ENCODE peak calls at places on chromosomes 2 and 18, in four cellular contexts. One of them, this sample, is unnamed.
A peak's percentile ranks its signal among the peaks of the same experiment; 100 is the strongest.

GRCh38 chr2:108621087-108621559 is 86.9 kb downstream of the LIMS1 start:
- DNase-seq in sigmoid colon: no peak
- DNase-seq in H1: peak; percentile 58
- DNase-seq in HepG2: no peak
- DNase-seq in this sample: no peak

GRCh38 chr2:1088941-1089340 is 138.3 kb downstream of the SNTG2 start:
- DNase-seq in H1: no peak
- DNase-seq in HepG2: no peak
- DNase-seq in sigmoid colon: no peak
- DNase-seq in this sample: no peak

GRCh38 chr2:224870341-224870740 is 154.2 kb upstream of the CCDC195 start:
- DNase-seq in H1: no peak
- DNase-seq in HepG2: no peak
- DNase-seq in sigmoid colon: no peak
- DNase-seq in this sample: no peak

GRCh38 chr2:134384131-134384530 is 130.3 kb downstream of the MGAT5 start:
- DNase-seq in sigmoid colon: no peak
- DNase-seq in H1: no peak
- DNase-seq in HepG2: no peak
- DNase-seq in this sample: no peak

GRCh38 chr2:127049927-127050802 is 56.8 kb downstream of the BIN1 start:
- DNase-seq in HepG2: peak; percentile 24
- DNase-seq in H1: peak; percentile 95
- DNase-seq in sigmoid colon: peak; percentile 78
- DNase-seq in this sample: peak; percentile 62

GRCh38 chr2:1482253-1482675 is 69.0 kb downstream of the TPO start:
- DNase-seq in sigmoid colon: no peak
- DNase-seq in H1: no peak
- DNase-seq in HepG2: no peak
- DNase-seq in this sample: no peak

GRCh38 chr2:204355688-204356087 is 189.6 kb upstream of the PARD3B start:
- DNase-seq in H1: no peak
- DNase-seq in HepG2: no peak
- DNase-seq in sigmoid colon: no peak
- DNase-seq in this sample: no peak

GRCh38 chr18:79476031-79476917 is 80.5 kb downstream of the NFATC1 start:
- DNase-seq in sigmoid colon: peak; percentile 50
- DNase-seq in H1: no peak
- DNase-seq in HepG2: no peak
- DNase-seq in this sample: peak; percentile 78

GRCh38 chr2:905091-905832 is 45.4 kb upstream of the SNTG2 start:
- DNase-seq in HepG2: no peak
- DNase-seq in H1: peak; percentile 49
- DNase-seq in sigmoid colon: no peak
- DNase-seq in this sample: peak; percentile 37

GRCh38 chr18:32201936-32202335 is 12.1 kb downstream of the MEP1B start:
- DNase-seq in HepG2: no peak
- DNase-seq in H1: no peak
- DNase-seq in sigmoid colon: no peak
- DNase-seq in this sample: no peak

GRCh38 chr18:53790817-53791216 is 433.7 kb downstream of the MBD2 start:
- DNase-seq in H1: no peak
- DNase-seq in sigmoid colon: no peak
- DNase-seq in HepG2: no peak
- DNase-seq in this sample: no peak

GRCh38 chr2:120499784-120500495 is 154.0 kb downstream of the INHBB start:
- DNase-seq in HepG2: peak; percentile 66
- DNase-seq in sigmoid colon: no peak
- DNase-seq in H1: no peak
- DNase-seq in this sample: no peak

GRCh38 chr2:209368406-209368805 is 55.4 kb upstream of the MAP2 start:
- DNase-seq in sigmoid colon: no peak
- DNase-seq in HepG2: no peak
- DNase-seq in H1: no peak
- DNase-seq in this sample: no peak

GRCh38 chr2:16326736-16327300 is 338.8 kb downstream of the CYRIA start:
- DNase-seq in HepG2: no peak
- DNase-seq in sigmoid colon: no peak
- DNase-seq in H1: peak; percentile 8
- DNase-seq in this sample: no peak

GRCh38 chr2:145741161-145741560 is 1221.2 kb upstream of the ZEB2 start:
- DNase-seq in HepG2: no peak
- DNase-seq in H1: no peak
- DNase-seq in sigmoid colon: no peak
- DNase-seq in this sample: no peak

GRCh38 chr18:27108842-27109241 is 76.3 kb downstream of the CHST9 start:
- DNase-seq in sigmoid colon: no peak
- DNase-seq in HepG2: no peak
- DNase-seq in H1: no peak
- DNase-seq in this sample: no peak

GRCh38 chr2:60553992-60554648 is 666 bp upstream of the BCL11A start:
- DNase-seq in HepG2: no peak
- DNase-seq in sigmoid colon: no peak
- DNase-seq in H1: peak; percentile 80
- DNase-seq in this sample: peak; percentile 94

GRCh38 chr2:232269867-232270266 is 108.7 kb upstream of the ALPP start:
- DNase-seq in HepG2: no peak
- DNase-seq in H1: no peak
- DNase-seq in sigmoid colon: peak; percentile 20
- DNase-seq in this sample: no peak

GRCh38 chr2:94872676-94873361 is 1.6 kb downstream of the TEKT4 start:
- DNase-seq in HepG2: no peak
- DNase-seq in H1: no peak
- DNase-seq in sigmoid colon: no peak
- DNase-seq in this sample: peak; percentile 36

GRCh38 chr2:226873051-226873620 is 37.3 kb downstream of the RHBDD1 start:
- DNase-seq in HepG2: no peak
- DNase-seq in sigmoid colon: no peak
- DNase-seq in H1: no peak
- DNase-seq in this sample: no peak

GRCh38 chr18:14947482-14948162 is 199.7 kb downstream of the ANKRD30B start:
- DNase-seq in H1: no peak
- DNase-seq in sigmoid colon: no peak
- DNase-seq in HepG2: no peak
- DNase-seq in this sample: no peak

GRCh38 chr2:47345584-47345913 is 57.4 kb upstream of the MSH2 start:
- DNase-seq in HepG2: peak; percentile 48
- DNase-seq in sigmoid colon: no peak
- DNase-seq in H1: no peak
- DNase-seq in this sample: no peak

GRCh38 chr2:25497229-25497861 is 155.6 kb upstream of the DNMT3A start:
- DNase-seq in sigmoid colon: no peak
- DNase-seq in H1: no peak
- DNase-seq in HepG2: no peak
- DNase-seq in this sample: no peak

GRCh38 chr2:152827944-152828343 is 109.5 kb downstream of the ARL6IP6 start:
- DNase-seq in H1: no peak
- DNase-seq in HepG2: no peak
- DNase-seq in sigmoid colon: no peak
- DNase-seq in this sample: no peak

GRCh38 chr18:77622009-77622692 is 372.5 kb downstream of the GALR1 start:
- DNase-seq in H1: no peak
- DNase-seq in sigmoid colon: no peak
- DNase-seq in HepG2: no peak
- DNase-seq in this sample: no peak

GRCh38 chr18:13221821-13222220 is 3.3 kb downstream of the LDLRAD4 start:
- DNase-seq in H1: no peak
- DNase-seq in HepG2: no peak
- DNase-seq in sigmoid colon: peak; percentile 78
- DNase-seq in this sample: peak; percentile 40

GRCh38 chr2:37625781-37626548 is 45.5 kb downstream of the CDC42EP3 start:
- DNase-seq in sigmoid colon: peak; percentile 92
- DNase-seq in HepG2: no peak
- DNase-seq in H1: no peak
- DNase-seq in this sample: peak; percentile 41

GRCh38 chr18:45958027-45958426 is 9.1 kb downstream of the EPG5 start:
- DNase-seq in H1: no peak
- DNase-seq in HepG2: no peak
- DNase-seq in sigmoid colon: no peak
- DNase-seq in this sample: no peak

GRCh38 chr2:152847067-152847466 is 128.6 kb downstream of the ARL6IP6 start:
- DNase-seq in H1: no peak
- DNase-seq in HepG2: no peak
- DNase-seq in sigmoid colon: no peak
- DNase-seq in this sample: no peak

GRCh38 chr2:11550901-11551568 is 17.2 kb downstream of the GREB1 start:
- DNase-seq in HepG2: no peak
- DNase-seq in sigmoid colon: no peak
- DNase-seq in H1: peak; percentile 28
- DNase-seq in this sample: no peak

GRCh38 chr2:85755122-85756027 is 1.6 kb downstream of the ATOH8 start:
- DNase-seq in sigmoid colon: no peak
- DNase-seq in H1: no peak
- DNase-seq in HepG2: no peak
- DNase-seq in this sample: peak; percentile 40

GRCh38 chr2:204321910-204322765 is 223.1 kb upstream of the PARD3B start:
- DNase-seq in sigmoid colon: no peak
- DNase-seq in H1: no peak
- DNase-seq in HepG2: no peak
- DNase-seq in this sample: no peak

GRCh38 chr2:174051039-174051438 is 85.9 kb upstream of the SP3 start:
- DNase-seq in HepG2: no peak
- DNase-seq in H1: no peak
- DNase-seq in sigmoid colon: no peak
- DNase-seq in this sample: no peak

GRCh38 chr2:189799531-189799930 is 15.3 kb downstream of the PMS1 start:
- DNase-seq in HepG2: no peak
- DNase-seq in H1: no peak
- DNase-seq in sigmoid colon: no peak
- DNase-seq in this sample: no peak

GRCh38 chr2:113124181-113124961 is 3.0 kb upstream of the IL1RN start:
- DNase-seq in H1: no peak
- DNase-seq in HepG2: peak; percentile 23
- DNase-seq in sigmoid colon: no peak
- DNase-seq in this sample: no peak

GRCh38 chr2:85089464-85090072 is 43.6 kb upstream of the TCF7L1 start:
- DNase-seq in HepG2: no peak
- DNase-seq in H1: peak; percentile 52
- DNase-seq in sigmoid colon: no peak
- DNase-seq in this sample: no peak

GRCh38 chr2:118224888-118225264 is 136.6 kb downstream of the INSIG2 start:
- DNase-seq in sigmoid colon: no peak
- DNase-seq in HepG2: no peak
- DNase-seq in H1: no peak
- DNase-seq in this sample: no peak

GRCh38 chr2:111134082-111134481 is 13.4 kb downstream of the BCL2L11 start:
- DNase-seq in sigmoid colon: no peak
- DNase-seq in HepG2: no peak
- DNase-seq in H1: no peak
- DNase-seq in this sample: no peak
- TF ChIP-seq CTCF in sigmoid colon: no peak
- TF ChIP-seq CTCF in HepG2: no peak
- TF ChIP-seq CTCF in H1: no peak
- TF ChIP-seq CTCF in this sample: no peak

DNA sequence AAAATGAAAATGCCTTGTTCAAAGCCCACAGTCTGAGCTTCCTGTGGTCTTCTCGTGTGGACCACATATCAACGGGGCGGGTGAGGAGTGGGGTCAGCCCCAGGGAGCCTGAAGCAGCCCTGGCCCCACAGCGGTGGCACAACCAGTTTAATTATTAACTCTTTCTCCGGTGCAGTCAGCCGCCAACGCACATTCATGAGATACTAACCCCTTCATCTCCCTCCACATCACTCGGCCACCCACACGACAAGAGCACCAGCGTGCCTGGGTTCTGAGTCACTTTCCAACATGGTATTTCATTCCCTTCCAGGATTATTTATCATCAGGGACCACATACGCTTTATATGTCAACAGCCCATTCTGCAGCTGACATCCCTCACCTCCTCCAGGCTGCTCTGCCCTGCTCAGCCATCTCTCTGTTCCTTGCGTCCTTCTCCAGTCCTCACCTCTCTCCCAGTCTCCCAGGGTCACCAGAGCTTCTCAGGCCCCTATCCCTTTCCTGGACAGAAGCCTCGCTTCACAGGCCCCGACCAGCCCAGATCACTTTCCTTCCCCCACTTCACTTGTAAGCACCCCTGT is 48.0 kb upstream of the ID2 start:
- DNase-seq in sigmoid colon: no peak
- DNase-seq in HepG2: peak; percentile 98
- DNase-seq in H1: no peak
- DNase-seq in this sample: no peak
- TF ChIP-seq EP300 in sigmoid colon: no peak
- TF ChIP-seq EP300 in HepG2: peak; percentile 61
- TF ChIP-seq EP300 in H1: no peak
- TF ChIP-seq EP300 in this sample: no peak

GRCh38 chr2:178530128-178530527 is 49.9 kb downstream of the PLEKHA3 start:
- DNase-seq in HepG2: no peak
- DNase-seq in sigmoid colon: no peak
- DNase-seq in H1: no peak
- DNase-seq in this sample: no peak

GRCh38 chr2:178529194-178529593 is 48.9 kb downstream of the PLEKHA3 start:
- DNase-seq in HepG2: no peak
- DNase-seq in sigmoid colon: no peak
- DNase-seq in H1: no peak
- DNase-seq in this sample: no peak

GRCh38 chr2:178530625-178531142 is 50.4 kb downstream of the PLEKHA3 start:
- DNase-seq in H1: no peak
- DNase-seq in HepG2: no peak
- DNase-seq in sigmoid colon: no peak
- DNase-seq in this sample: no peak

GRCh38 chr2:178528647-178529046 is 48.4 kb downstream of the PLEKHA3 start:
- DNase-seq in HepG2: no peak
- DNase-seq in sigmoid colon: no peak
- DNase-seq in H1: no peak
- DNase-seq in this sample: no peak

GRCh38 chr2:178531161-178531560 is 50.9 kb downstream of the PLEKHA3 start:
- DNase-seq in H1: no peak
- DNase-seq in sigmoid colon: no peak
- DNase-seq in HepG2: no peak
- DNase-seq in this sample: no peak
- TF ChIP-seq POLR2AphosphoS5 in H1: no peak
- TF ChIP-seq POLR2AphosphoS5 in sigmoid colon: no peak
- TF ChIP-seq POLR2AphosphoS5 in HepG2: no peak
- TF ChIP-seq POLR2AphosphoS5 in this sample: no peak

DNA sequence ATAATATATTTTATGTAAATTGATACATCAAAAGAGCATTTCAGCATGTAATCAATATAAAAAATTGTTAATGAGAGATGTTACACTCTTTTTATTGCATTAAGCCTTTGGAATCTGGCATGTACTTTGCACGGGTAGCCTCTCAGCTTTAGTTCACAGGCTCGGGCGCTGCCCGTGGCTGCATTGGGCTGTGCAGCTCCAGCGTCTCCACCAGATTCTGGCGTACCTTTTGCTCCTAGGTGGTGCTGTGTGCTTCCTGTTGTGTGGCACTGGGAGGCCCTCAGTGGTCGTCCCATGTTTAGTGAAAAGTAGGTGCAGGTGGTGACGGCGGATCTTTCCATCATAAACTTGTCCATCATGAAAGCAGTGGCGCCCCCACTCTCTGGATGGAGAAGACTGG is 24.4 kb downstream of the LRRFIP1 start:
- DNase-seq in HepG2: no peak
- DNase-seq in sigmoid colon: no peak
- DNase-seq in H1: peak; percentile 35
- DNase-seq in this sample: no peak
- TF ChIP-seq CTCF in HepG2: no peak
- TF ChIP-seq CTCF in sigmoid colon: no peak
- TF ChIP-seq CTCF in H1: no peak
- TF ChIP-seq CTCF in this sample: no peak

This sample was measured in upper lobe of left lung.